ENCODE peak calls at places on chromosomes 7 and 10, in four cellular contexts. One of them, this sample, is unnamed.

GRCh38 chr7:52944916-52945315 is 90.5 kb upstream of the POM121L12 start:
- DNase-seq in astrocyte: peak; percentile 54
- DNase-seq in GM23248: no peak
- DNase-seq in HCT116: no peak
- DNase-seq in this sample: no peak

GRCh38 chr10:70425096-70425495 is 16.4 kb downstream of the NODAL start:
- DNase-seq in astrocyte: no peak
- DNase-seq in GM23248: no peak
- DNase-seq in HCT116: no peak
- DNase-seq in this sample: no peak

GRCh38 chr7:110964770-110965169 is 126.2 kb upstream of the LRRN3 start:
- DNase-seq in astrocyte: peak; percentile 68
- DNase-seq in GM23248: no peak
- DNase-seq in HCT116: no peak
- DNase-seq in this sample: no peak

GRCh38 chr10:132667613-132668394 is 118.1 kb downstream of the NKX6-2 start:
- DNase-seq in astrocyte: peak; percentile 79
- DNase-seq in GM23248: peak; percentile 9
- DNase-seq in HCT116: no peak
- DNase-seq in this sample: peak; percentile 93

GRCh38 chr7:130458256-130458655 is 17.4 kb upstream of the CEP41 start:
- DNase-seq in astrocyte: no peak
- DNase-seq in GM23248: no peak
- DNase-seq in HCT116: no peak
- DNase-seq in this sample: no peak

GRCh38 chr10:3375505-3375904 is 202.9 kb upstream of the PITRM1 start:
- DNase-seq in astrocyte: no peak
- DNase-seq in GM23248: no peak
- DNase-seq in HCT116: no peak
- DNase-seq in this sample: no peak

GRCh38 chr10:241451-241850 is 106.2 kb downstream of the ZMYND11 start:
- DNase-seq in astrocyte: no peak
- DNase-seq in GM23248: no peak
- DNase-seq in HCT116: no peak
- DNase-seq in this sample: no peak

GRCh38 chr7:128407751-128408708 is 1.8 kb downstream of the IMPDH1 start:
- DNase-seq in astrocyte: no peak
- DNase-seq in GM23248: no peak
- DNase-seq in HCT116: no peak
- DNase-seq in this sample: peak; percentile 75

GRCh38 chr7:12178317-12178716 is 32.8 kb upstream of the TMEM106B start:
- DNase-seq in astrocyte: no peak
- DNase-seq in GM23248: no peak
- DNase-seq in HCT116: no peak
- DNase-seq in this sample: no peak

GRCh38 chr7:156650042-156650441 is 9.5 kb downstream of the RNF32 start:
- DNase-seq in astrocyte: no peak
- DNase-seq in GM23248: peak; percentile 43
- DNase-seq in HCT116: peak; percentile 33
- DNase-seq in this sample: no peak

GRCh38 chr7:6640246-6640721 is 3.2 kb downstream of the ZNF316 start:
- DNase-seq in astrocyte: peak; percentile 14
- DNase-seq in GM23248: peak; percentile 81
- DNase-seq in HCT116: no peak
- DNase-seq in this sample: no peak

GRCh38 chr10:64059884-64060283 is 538.7 kb downstream of the REEP3 start:
- DNase-seq in astrocyte: no peak
- DNase-seq in GM23248: no peak
- DNase-seq in HCT116: no peak
- DNase-seq in this sample: no peak

GRCh38 chr7:135184254-135184841 is 13.8 kb upstream of the CYREN start:
- DNase-seq in astrocyte: no peak
- DNase-seq in GM23248: no peak
- DNase-seq in HCT116: no peak
- DNase-seq in this sample: no peak
- H3K9me3 ChIP-seq in astrocyte: peaks cover 27% of the 10 kb centered on the region
- H3K9me3 ChIP-seq in GM23248: no peaks in the 10 kb centered on the region
- H3K9me3 ChIP-seq in HCT116: peaks cover 18% of the 10 kb centered on the region
- H3K9me3 ChIP-seq in this sample: peaks cover 17% of the 10 kb centered on the region

GRCh38 chr7:69612981-69613380 is 14.7 kb downstream of the AUTS2 start:
- DNase-seq in astrocyte: no peak
- DNase-seq in GM23248: no peak
- DNase-seq in HCT116: no peak
- DNase-seq in this sample: no peak

GRCh38 chr7:69610675-69611037 is 12.4 kb downstream of the AUTS2 start:
- DNase-seq in astrocyte: no peak
- DNase-seq in GM23248: no peak
- DNase-seq in HCT116: no peak
- DNase-seq in this sample: no peak

GRCh38 chr7:69608049-69608448 is 9.8 kb downstream of the AUTS2 start:
- DNase-seq in astrocyte: no peak
- DNase-seq in GM23248: no peak
- DNase-seq in HCT116: no peak
- DNase-seq in this sample: no peak

GRCh38 chr7:69608878-69609277 is 10.6 kb downstream of the AUTS2 start:
- DNase-seq in astrocyte: no peak
- DNase-seq in GM23248: no peak
- DNase-seq in HCT116: no peak
- DNase-seq in this sample: no peak

DNA sequence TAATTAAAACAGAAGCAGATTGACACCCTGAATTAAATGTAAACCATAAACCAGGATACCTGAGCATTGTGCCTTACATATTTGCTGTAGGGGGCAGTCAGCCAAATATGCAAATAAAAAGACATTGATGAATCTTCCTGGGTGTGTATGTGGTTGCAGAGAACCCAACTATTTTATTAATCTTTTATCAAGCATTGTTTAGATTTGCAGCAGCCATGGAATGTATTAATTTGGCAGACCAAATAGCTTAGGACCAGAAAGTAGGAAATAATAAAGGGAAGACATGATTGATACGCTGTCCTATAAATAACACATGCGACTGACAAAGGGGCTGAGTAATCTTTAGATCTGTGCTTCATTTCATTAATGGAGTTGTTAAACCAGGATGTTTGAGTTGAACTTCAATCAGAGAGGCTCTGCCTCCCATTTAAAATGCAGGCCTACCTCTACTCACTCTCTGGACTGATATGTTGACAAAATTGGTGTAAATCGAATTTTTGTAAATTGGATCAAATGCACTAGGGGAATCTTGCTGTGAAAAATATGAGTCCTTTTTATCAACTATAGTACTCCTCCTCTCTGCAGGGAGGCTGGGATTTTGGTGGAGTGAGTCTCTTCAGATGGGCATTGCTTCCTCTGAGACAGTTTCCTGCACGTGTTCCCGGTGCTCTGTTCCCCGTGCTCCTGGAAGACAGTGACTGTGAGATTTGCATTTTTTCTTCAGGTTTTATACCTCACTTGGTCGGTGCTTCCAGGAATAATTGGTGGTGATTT is 11.8 kb downstream of the AUTS2 start:
- DNase-seq in astrocyte: peak; percentile 65
- DNase-seq in GM23248: no peak
- DNase-seq in HCT116: no peak
- DNase-seq in this sample: no peak
- H3K79me2 ChIP-seq in astrocyte: peaks cover 55% of the 10 kb centered on the region
- H3K79me2 ChIP-seq in GM23248: no peaks in the 10 kb centered on the region
- H3K79me2 ChIP-seq in HCT116: no peaks in the 10 kb centered on the region
- H3K79me2 ChIP-seq in this sample: peaks cover 8% of the 10 kb centered on the region

GRCh38 chr10:88991900-88992237 is 1.3 kb downstream of the FAS start:
- DNase-seq in astrocyte: no peak
- DNase-seq in GM23248: no peak
- DNase-seq in HCT116: no peak
- DNase-seq in this sample: no peak

GRCh38 chr10:88992945-88993537 is 2.4 kb downstream of the FAS start:
- DNase-seq in astrocyte: peak; percentile 50
- DNase-seq in GM23248: peak; percentile 64
- DNase-seq in HCT116: no peak
- DNase-seq in this sample: no peak

GRCh38 chr10:88990528-88991160 is at the start of gene FAS:
- DNase-seq in astrocyte: peak; percentile 45
- DNase-seq in GM23248: peak; percentile 87
- DNase-seq in HCT116: peak; percentile 56
- DNase-seq in this sample: peak; percentile 90

GRCh38 chr10:88989824-88990527 is 622 bp upstream of the FAS start:
- DNase-seq in astrocyte: peak; percentile 71
- DNase-seq in GM23248: peak; percentile 95
- DNase-seq in HCT116: no peak
- DNase-seq in this sample: peak; percentile 93

GRCh38 chr10:88991161-88991899 is 732 bp downstream of the FAS start:
- DNase-seq in astrocyte: peak; percentile 70
- DNase-seq in GM23248: peak; percentile 89
- DNase-seq in HCT116: peak; percentile 35
- DNase-seq in this sample: peak; percentile 86
- H3K27ac ChIP-seq in astrocyte: peak overlapping the region; percentile 55
- H3K27ac ChIP-seq in GM23248: peak overlapping the region; percentile 89
- H3K27ac ChIP-seq in HCT116: peak overlapping the region; percentile 83
- H3K27ac ChIP-seq in this sample: peak overlapping the region; percentile 84

DNA sequence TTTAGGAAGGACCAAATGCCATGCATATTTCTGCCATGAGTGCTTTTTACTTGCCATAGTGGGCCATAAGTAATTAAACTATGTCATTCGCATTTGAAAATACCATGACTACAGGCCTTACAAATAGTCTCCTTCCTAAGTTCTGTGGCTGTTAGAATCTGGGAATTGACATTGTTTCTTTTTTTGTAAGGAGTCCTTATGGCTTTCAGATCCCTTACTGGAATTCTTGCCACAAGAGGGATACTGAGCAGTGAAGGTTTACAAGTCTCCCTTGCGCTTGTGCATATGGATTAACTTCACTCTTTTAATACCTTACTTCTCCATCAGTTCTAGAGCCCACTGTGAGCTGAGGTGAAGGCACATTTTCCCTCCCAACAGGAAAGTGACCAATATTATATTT is 166.0 kb downstream of the NRG3 start:
- DNase-seq in astrocyte: no peak
- DNase-seq in GM23248: no peak
- DNase-seq in HCT116: no peak
- DNase-seq in this sample: no peak
- H3K9me3 ChIP-seq in astrocyte: no peaks in the 10 kb centered on the region
- H3K9me3 ChIP-seq in GM23248: no peaks in the 10 kb centered on the region
- H3K9me3 ChIP-seq in HCT116: peaks cover 8% of the 10 kb centered on the region
- H3K9me3 ChIP-seq in this sample: no peaks in the 10 kb centered on the region

DNA sequence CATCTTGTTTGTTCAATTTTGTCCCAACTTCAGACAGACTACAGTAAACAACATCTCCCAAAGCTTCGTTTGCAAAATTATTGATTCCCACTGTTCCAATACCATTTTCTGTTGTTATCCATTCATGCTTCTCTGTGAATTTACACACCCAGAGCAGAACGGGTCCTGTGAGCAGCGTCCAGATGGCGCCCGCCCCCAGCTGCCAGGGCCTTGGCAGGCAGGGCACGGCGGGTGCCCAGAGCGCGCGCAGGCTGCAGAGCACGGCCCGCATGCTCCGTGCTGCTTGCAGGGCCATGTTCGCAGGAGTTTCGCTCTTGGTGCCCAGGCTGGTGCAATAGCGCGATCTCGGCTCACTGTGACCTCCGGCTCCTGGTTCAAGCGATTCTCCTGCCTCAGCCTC is 32.5 kb upstream of the SEPTIN7 start:
- DNase-seq in astrocyte: no peak
- DNase-seq in GM23248: no peak
- DNase-seq in HCT116: no peak
- DNase-seq in this sample: no peak
- H3K79me2 ChIP-seq in astrocyte: no peaks in the 10 kb centered on the region
- H3K79me2 ChIP-seq in GM23248: no peaks in the 10 kb centered on the region
- H3K79me2 ChIP-seq in HCT116: no peaks in the 10 kb centered on the region
- H3K79me2 ChIP-seq in this sample: no peaks in the 10 kb centered on the region

GRCh38 chr10:24437302-24437701 is 228.4 kb downstream of the KIAA1217 start:
- DNase-seq in astrocyte: no peak
- DNase-seq in GM23248: no peak
- DNase-seq in HCT116: no peak
- DNase-seq in this sample: no peak

GRCh38 chr10:24432478-24433416 is 223.8 kb downstream of the KIAA1217 start:
- DNase-seq in astrocyte: peak; percentile 32
- DNase-seq in GM23248: no peak
- DNase-seq in HCT116: no peak
- DNase-seq in this sample: peak; percentile 6

GRCh38 chr10:24433705-24434104 is 224.8 kb downstream of the KIAA1217 start:
- DNase-seq in astrocyte: no peak
- DNase-seq in GM23248: no peak
- DNase-seq in HCT116: no peak
- DNase-seq in this sample: no peak

GRCh38 chr10:24435374-24435773 is 226.4 kb downstream of the KIAA1217 start:
- DNase-seq in astrocyte: peak; percentile 82
- DNase-seq in GM23248: peak; percentile 90
- DNase-seq in HCT116: no peak
- DNase-seq in this sample: peak; percentile 25

GRCh38 chr10:24434961-24435360 is 226.0 kb downstream of the KIAA1217 start:
- DNase-seq in astrocyte: no peak
- DNase-seq in GM23248: no peak
- DNase-seq in HCT116: no peak
- DNase-seq in this sample: no peak
- H3K27ac ChIP-seq in astrocyte: peak overlapping the region; percentile 53
- H3K27ac ChIP-seq in GM23248: peak overlapping the region; percentile 53
- H3K27ac ChIP-seq in HCT116: no peak overlapping the region
- H3K27ac ChIP-seq in this sample: peak overlapping the region; percentile 72

GRCh38 chr7:158323741-158324396 is 263.8 kb downstream of the PTPRN2 start:
- DNase-seq in astrocyte: no peak
- DNase-seq in GM23248: no peak
- DNase-seq in HCT116: no peak
- DNase-seq in this sample: no peak
- H3K9me3 ChIP-seq in astrocyte: peaks cover 15% of the 10 kb centered on the region
- H3K9me3 ChIP-seq in GM23248: no peaks in the 10 kb centered on the region
- H3K9me3 ChIP-seq in HCT116: peaks cover 6% of the 10 kb centered on the region
- H3K9me3 ChIP-seq in this sample: peaks cover 3% of the 10 kb centered on the region

This sample was measured in osteoblast.